ENCODE peak calls at places on chromosome 12, in eight cellular contexts. X, T, H, A, K, Q, P and B are unnamed samples. For H3K36me3 and H3K4me1, the result is how much of the 10 kb centered on the place peaks cover.

GRCh38 chr12:117014342-117014887 is 84.8 kb downstream of the TESC start:
- DNase-seq in X (no peak), T (no peak), H (no peak), A (no peak), K (no peak), Q (no peak), P (no peak), B (no peak)

GRCh38 chr12:44523828-44524227 is 352.3 kb downstream of the NELL2 start:
- DNase-seq in X (no peak), T (no peak), H (no peak), A (no peak), K (no peak), Q (no peak), P (no peak), B (no peak)

GRCh38 chr12:93827669-93828068 is 150.5 kb downstream of the CRADD start:
- DNase-seq in X (peak), T (no peak), H (no peak), A (no peak), K (no peak), Q (no peak), P (no peak), B (no peak)

GRCh38 chr12:6563448-6564050 is 4.5 kb downstream of the NOP2 start:
- DNase-seq in X (peak), T (peak), H (peak), A (peak), K (peak), Q (peak), P (peak), B (peak)

GRCh38 chr12:104526320-104526719 is 69.6 kb downstream of the CHST11 start:
- DNase-seq in X (no peak), T (no peak), H (no peak), A (no peak), K (no peak), Q (no peak), P (no peak), B (no peak)

GRCh38 chr12:51430196-51430895 is 5.7 kb downstream of the SLC4A8 start:
- DNase-seq in X (no peak), T (no peak), H (no peak), A (no peak), K (no peak), Q (no peak), P (no peak), B (no peak)

GRCh38 chr12:102740157-102741032 is 176.6 kb downstream of the PAH start:
- DNase-seq in X (peak), T (no peak), H (no peak), A (no peak), K (peak), Q (no peak), P (no peak), B (no peak)

GRCh38 chr12:10867381-10867780 is 16.7 kb downstream of the PRH1 start:
- DNase-seq in X (no peak), T (no peak), H (no peak), A (no peak), K (no peak), Q (no peak), P (no peak), B (no peak)

GRCh38 chr12:132798836-132799235 is 29.8 kb downstream of the GOLGA3 start:
- DNase-seq in X (no peak), T (no peak), H (no peak), A (no peak), K (no peak), Q (no peak), P (no peak), B (no peak)

GRCh38 chr12:54984602-54985376 is at the start of gene TESPA1:
- DNase-seq in X (no peak), T (peak), H (peak), A (peak), K (no peak), Q (peak), P (peak), B (peak)
- H3K4me3 ChIP-seq in X (no peak), T (no peak), H (peak), A (peak), K (no peak), Q (no peak), P (peak), B (no peak)

GRCh38 chr12:56350662-56351061 is 9.2 kb downstream of the STAT2 start:
- DNase-seq in X (no peak), T (no peak), H (no peak), A (no peak), K (no peak), Q (no peak), P (no peak), B (no peak)
- H3K36me3 ChIP-seq in X (under half), T (half or more), H (half or more), A (half or more), K (half or more), Q (under half), P (half or more), B (under half)

GRCh38 chr12:69343885-69344612 is 4.1 kb upstream of the LYZ start:
- DNase-seq in X (no peak), T (no peak), H (no peak), A (no peak), K (no peak), Q (no peak), P (no peak), B (no peak)
- H3K4me1 ChIP-seq in X (under half), T (under half), H (under half), A (under half), K (under half), Q (under half), P (under half), B (under half)

GRCh38 chr12:107553211-107553765 is 132.3 kb upstream of the PWP1 start:
- DNase-seq in X (no peak), T (no peak), H (no peak), A (no peak), K (no peak), Q (no peak), P (no peak), B (no peak)

GRCh38 chr12:107547421-107547820 is 138.2 kb upstream of the PWP1 start:
- DNase-seq in X (no peak), T (no peak), H (no peak), A (no peak), K (no peak), Q (no peak), P (no peak), B (no peak)

GRCh38 chr12:107551434-107551833 is 134.2 kb upstream of the PWP1 start:
- DNase-seq in X (no peak), T (no peak), H (no peak), A (no peak), K (no peak), Q (no peak), P (no peak), B (no peak)

GRCh38 chr12:107552263-107552662 is 133.3 kb upstream of the PWP1 start:
- DNase-seq in X (no peak), T (no peak), H (no peak), A (no peak), K (no peak), Q (no peak), P (no peak), B (no peak)

GRCh38 chr12:107549786-107550480 is 135.7 kb upstream of the PWP1 start:
- DNase-seq in X (no peak), T (no peak), H (no peak), A (peak), K (no peak), Q (no peak), P (no peak), B (no peak)
- H3K4me3 ChIP-seq in X (no peak), T (no peak), H (no peak), A (no peak), K (no peak), Q (no peak), P (no peak), B (no peak)

GRCh38 chr12:57261385-57261784 is 10.4 kb upstream of the STAC3 start:
- DNase-seq in X (no peak), T (no peak), H (no peak), A (no peak), K (no peak), Q (no peak), P (no peak), B (no peak)

GRCh38 chr12:57262126-57262822 is 11.3 kb upstream of the STAC3 start:
- DNase-seq in X (no peak), T (no peak), H (no peak), A (no peak), K (no peak), Q (no peak), P (no peak), B (no peak)

GRCh38 chr12:57260366-57260765 is 9.4 kb upstream of the STAC3 start:
- DNase-seq in X (no peak), T (no peak), H (no peak), A (no peak), K (no peak), Q (no peak), P (no peak), B (no peak)

GRCh38 chr12:57255916-57256315 is 4.9 kb upstream of the STAC3 start:
- DNase-seq in X (no peak), T (no peak), H (no peak), A (no peak), K (no peak), Q (no peak), P (no peak), B (no peak)

DNA sequence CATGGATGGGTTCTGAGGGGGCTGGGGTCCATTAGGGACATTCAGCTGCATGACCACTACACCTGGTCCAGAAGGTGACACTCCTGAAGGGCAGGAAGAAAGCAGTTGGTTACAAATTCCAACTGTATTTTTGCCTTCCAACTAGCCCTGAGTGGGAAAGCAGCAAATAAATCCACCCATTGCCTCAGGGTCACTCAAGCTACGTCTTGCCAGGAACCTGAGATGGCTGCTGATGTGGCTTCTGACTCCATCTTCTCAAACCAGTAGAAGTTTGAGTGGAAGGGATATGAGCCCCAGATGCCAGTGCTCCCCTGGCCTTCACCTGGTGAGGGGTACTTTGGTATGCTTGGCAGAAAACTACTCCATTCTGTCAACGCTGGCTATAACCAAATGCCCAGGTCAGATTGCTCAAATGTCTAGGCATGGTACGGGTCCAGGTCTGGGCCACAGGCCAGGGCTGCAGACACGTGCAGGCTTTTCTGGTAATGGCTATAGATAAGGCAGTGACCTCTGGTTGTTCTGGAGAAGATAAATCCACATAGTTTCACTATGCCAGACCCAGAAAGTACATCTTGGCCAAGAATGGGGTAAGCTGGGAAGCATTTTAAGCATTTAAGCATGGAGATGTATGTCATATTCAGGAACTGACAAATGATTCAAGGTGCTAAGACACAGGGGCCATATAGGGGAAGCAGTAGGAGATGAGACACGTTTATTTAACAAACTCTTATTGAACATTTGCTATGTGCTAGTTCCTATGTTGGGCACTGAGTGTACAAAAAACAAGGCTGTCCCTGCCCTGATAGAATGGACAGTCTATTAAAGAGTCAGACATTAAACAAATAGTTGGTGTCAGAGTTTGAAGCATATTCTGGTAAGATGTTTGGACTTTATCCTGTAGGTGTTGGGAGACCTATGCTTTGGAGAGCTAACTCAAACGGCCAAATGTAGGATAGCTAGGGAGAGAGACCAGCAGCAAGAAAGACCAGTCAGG is 8.3 kb upstream of the STAC3 start:
- DNase-seq in X (no peak), T (no peak), H (no peak), A (no peak), K (no peak), Q (no peak), P (no peak), B (no peak)
- H3K36me3 ChIP-seq in X (under half), T (under half), H (half or more), A (under half), K (under half), Q (under half), P (half or more), B (under half)

GRCh38 chr12:2283910-2284309 is 231.1 kb downstream of the CACNA1C start:
- DNase-seq in X (no peak), T (no peak), H (no peak), A (peak), K (peak), Q (no peak), P (no peak), B (no peak)

GRCh38 chr12:2282321-2282720 is 229.5 kb downstream of the CACNA1C start:
- DNase-seq in X (no peak), T (peak), H (no peak), A (no peak), K (no peak), Q (no peak), P (no peak), B (no peak)

GRCh38 chr12:2284857-2285256 is 232.1 kb downstream of the CACNA1C start:
- DNase-seq in X (peak), T (peak), H (peak), A (peak), K (peak), Q (peak), P (no peak), B (peak)

GRCh38 chr12:2284321-2284813 is 231.6 kb downstream of the CACNA1C start:
- DNase-seq in X (no peak), T (no peak), H (no peak), A (no peak), K (peak), Q (no peak), P (no peak), B (no peak)

DNA sequence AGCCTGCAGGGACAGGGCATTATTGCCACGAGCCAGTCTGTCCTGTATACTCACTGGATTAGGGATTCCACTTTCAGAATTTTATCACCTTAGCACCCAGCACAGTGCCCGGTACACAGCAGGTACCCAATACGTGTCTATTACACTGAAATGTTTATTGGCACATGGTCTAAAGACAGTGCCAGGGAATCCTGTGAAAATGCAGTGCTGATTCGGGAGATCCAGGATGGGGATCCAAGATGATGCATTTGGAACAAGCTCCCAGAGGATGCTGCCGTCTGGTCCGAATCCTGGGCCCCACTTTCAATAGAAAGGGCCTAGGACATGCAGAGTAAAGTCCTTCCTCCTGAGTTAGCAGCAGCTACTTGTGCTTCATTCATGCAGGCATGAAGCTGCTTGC is 230.7 kb downstream of the CACNA1C start:
- DNase-seq in X (no peak), T (no peak), H (no peak), A (peak), K (no peak), Q (no peak), P (no peak), B (no peak)
- H3K4me1 ChIP-seq in X (under half), T (under half), H (under half), A (under half), K (half or more), Q (under half), P (under half), B (under half)